ENCODE peak calls at places on chromosomes 13 and 19, in eight cellular contexts. F is uterus, C is heart left ventricle, O is body of pancreas, M is H1, V is lower leg skin, D is ovary, Y is breast epithelium. X is an unnamed sample.

GRCh38 chr19:12867120-12868099 is 13.8 kb downstream of the DNASE2 start:
- DNase-seq in F (peak), C (peak), O (peak), M (peak), V (no peak), D (peak), Y (no peak), X (peak)

GRCh38 chr19:43562698-43563241 is 12.6 kb downstream of the XRCC1 start:
- DNase-seq in F (peak), C (peak), O (peak), M (no peak), V (peak), D (no peak), Y (no peak), X (peak)

GRCh38 chr19:40348961-40349507 is 539 bp downstream of the PLD3 start:
- DNase-seq in F (no peak), C (no peak), O (peak), M (no peak), V (no peak), D (no peak), Y (no peak), X (no peak)

GRCh38 chr19:17721821-17722220 is 2.5 kb downstream of the MAP1S start:
- DNase-seq in F (no peak), C (peak), O (peak), M (no peak), V (no peak), D (no peak), Y (no peak), X (no peak)

GRCh38 chr13:39527961-39528720 is 74.9 kb downstream of the LHFPL6 start:
- DNase-seq in F (peak), C (peak), O (no peak), M (no peak), V (no peak), D (no peak), Y (no peak), X (no peak)

GRCh38 chr13:32993109-32993508 is 23.1 kb upstream of the KL start:
- DNase-seq in F (no peak), C (no peak), O (no peak), M (no peak), V (no peak), D (no peak), Y (no peak), X (no peak)

GRCh38 chr19:6005321-6006069 is 27.6 kb upstream of the RANBP3 start:
- DNase-seq in F (no peak), C (no peak), O (no peak), M (no peak), V (no peak), D (no peak), Y (no peak), X (no peak)

GRCh38 chr13:108915095-108915633 is 285.8 kb downstream of the MYO16 start:
- DNase-seq in F (no peak), C (no peak), O (peak), M (no peak), V (no peak), D (no peak), Y (no peak), X (no peak)

GRCh38 chr13:95740921-95741320 is 64.0 kb downstream of the DNAJC3 start:
- DNase-seq in F (no peak), C (no peak), O (no peak), M (no peak), V (no peak), D (no peak), Y (no peak), X (no peak)

GRCh38 chr19:3899531-3900294 is 19.2 kb downstream of the ATCAY start:
- DNase-seq in F (peak), C (no peak), O (no peak), M (no peak), V (no peak), D (no peak), Y (no peak), X (no peak)

GRCh38 chr19:10830941-10831779 is 4.9 kb downstream of the TMED1 start:
- DNase-seq in F (no peak), C (no peak), O (no peak), M (no peak), V (no peak), D (no peak), Y (no peak), X (no peak)

GRCh38 chr13:64591981-64592380 is 2638.2 kb downstream of the PCDH9 start:
- DNase-seq in F (no peak), C (no peak), O (no peak), M (no peak), V (no peak), D (no peak), Y (no peak), X (no peak)

GRCh38 chr13:66811445-66811844 is 418.7 kb downstream of the PCDH9 start:
- DNase-seq in F (no peak), C (no peak), O (no peak), M (no peak), V (no peak), D (no peak), Y (no peak), X (no peak)

DNA sequence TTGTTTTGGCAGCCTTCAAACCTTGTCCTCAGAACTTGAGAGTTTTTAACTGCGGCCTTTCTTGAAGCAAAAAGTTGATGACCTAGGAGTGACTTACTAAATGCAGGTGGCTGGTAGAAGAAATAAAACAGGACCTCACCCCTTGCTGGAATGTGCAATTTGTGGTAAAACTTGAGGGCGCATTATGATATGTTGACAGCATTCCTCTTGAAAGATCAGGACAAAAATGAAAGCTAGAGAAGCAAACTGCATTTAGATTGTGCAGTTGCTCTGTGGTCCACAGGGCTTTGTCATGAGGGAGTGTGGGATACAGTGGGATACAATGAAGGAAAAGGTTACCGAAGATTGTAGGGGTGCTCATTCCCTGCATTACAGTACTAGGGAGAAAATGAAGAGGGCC is 504.2 kb downstream of the GPC6 start:
- DNase-seq in F (no peak), C (no peak), O (no peak), M (no peak), V (no peak), D (no peak), Y (no peak), X (no peak)
- H3K4me3 ChIP-seq in F (no peak), C (no peak), O (no peak), M (no peak), V (no peak), D (no peak), Y (no peak), X (no peak)

DNA sequence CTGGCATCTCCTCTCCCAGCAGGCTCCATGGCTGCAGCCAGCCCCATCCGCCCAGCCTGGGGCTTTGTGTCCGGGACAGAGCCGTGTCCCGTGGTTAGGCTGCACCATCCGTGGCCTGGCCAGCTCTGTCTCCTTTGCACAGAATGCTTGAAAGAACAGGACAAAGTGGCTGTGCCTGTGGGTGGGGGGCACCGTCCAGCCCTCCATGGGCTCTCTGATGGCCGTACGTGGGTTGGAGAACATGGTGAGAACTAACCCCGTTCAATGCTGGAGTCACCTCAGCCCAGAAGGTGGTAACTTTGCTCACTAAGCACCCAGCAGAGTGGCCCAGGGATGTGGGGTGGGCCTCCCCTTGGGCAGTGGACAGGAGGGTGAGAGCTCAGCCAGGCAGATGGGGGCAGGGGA is 2.8 kb downstream of the RPS15 start:
- DNase-seq in F (no peak), C (no peak), O (no peak), M (no peak), V (no peak), D (no peak), Y (no peak), X (no peak)
- TF ChIP-seq POLR2A in F (no peak), C (no peak), O (no peak), M (no peak), V (no peak), D (no peak), Y (no peak), X (no peak)

GRCh38 chr19:18932216-18932841 is 8.7 kb downstream of the HOMER3 start:
- DNase-seq in F (peak), C (peak), O (peak), M (peak), V (peak), D (peak), Y (peak), X (peak)
- H3K4me3 ChIP-seq in F (no peak), C (no peak), O (no peak), M (peak), V (no peak), D (no peak), Y (no peak), X (peak)

DNA sequence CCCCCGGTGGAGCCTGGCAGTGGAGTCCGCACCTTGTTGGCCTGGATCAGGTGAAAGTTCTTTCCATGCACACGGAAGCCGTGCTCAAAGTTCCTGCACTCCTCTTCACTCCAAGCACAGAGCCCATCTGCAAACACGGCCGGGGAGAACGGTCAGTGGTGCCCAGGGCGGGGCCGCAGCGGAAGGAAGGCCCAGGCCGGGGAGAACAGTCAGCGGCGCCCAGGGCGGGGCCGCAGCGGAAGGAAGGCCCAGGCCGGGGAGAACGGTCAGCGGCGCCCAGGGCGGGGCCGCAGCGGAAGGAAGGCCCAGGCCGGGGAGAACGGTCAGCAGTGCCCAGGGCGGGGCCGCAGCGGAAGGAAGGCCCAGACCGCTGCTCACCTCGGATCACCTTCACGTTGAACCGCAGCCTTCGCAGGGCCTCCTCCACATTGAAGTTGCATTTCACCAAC is 20.6 kb upstream of the PLPP2 start:
- DNase-seq in F (no peak), C (peak), O (no peak), M (no peak), V (no peak), D (no peak), Y (no peak), X (peak)
- TF ChIP-seq POLR2A in F (no peak), C (no peak), O (no peak), M (no peak), V (no peak), D (no peak), Y (no peak), X (no peak)

DNA sequence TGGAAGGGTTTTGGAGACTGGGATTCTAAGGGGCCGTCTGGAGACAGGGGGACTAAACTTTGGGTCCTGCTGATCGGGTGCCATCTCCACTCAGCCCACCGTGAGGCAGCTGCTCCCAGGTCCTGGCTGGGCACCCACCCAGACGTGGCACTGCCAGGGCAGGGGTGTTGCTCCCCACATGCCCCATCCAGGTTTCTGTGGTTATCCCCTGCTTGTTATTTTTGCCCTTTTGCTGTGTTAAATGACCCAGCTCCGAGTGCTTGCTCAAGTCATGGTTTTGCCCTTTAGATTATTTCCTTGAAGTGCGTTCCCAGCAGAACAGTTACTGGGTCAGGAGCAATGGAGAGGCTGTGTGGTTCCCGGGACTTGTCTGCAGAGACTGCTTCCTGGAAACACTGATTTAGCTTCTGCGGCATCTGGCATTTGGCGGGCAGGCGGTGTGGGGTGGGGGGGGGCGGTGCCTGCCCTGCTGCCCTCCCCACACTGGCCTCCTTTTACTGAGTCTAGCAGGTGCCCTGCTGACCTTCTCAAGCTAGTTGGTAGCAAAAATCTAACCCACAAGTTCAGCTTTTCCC is 1.9 kb downstream of the RAB11B start:
- DNase-seq in F (no peak), C (peak), O (peak), M (no peak), V (no peak), D (no peak), Y (no peak), X (no peak)
- H3K4me3 ChIP-seq in F (no peak), C (peak), O (no peak), M (no peak), V (no peak), D (no peak), Y (peak), X (peak)